ENCODE peak calls at places on chromosome 15, in four cellular contexts. Y, A, L and G are unnamed samples.

GRCh38 chr15:50911001-50911400 is 2.5 kb downstream of the AP4E1 start:
- DNase-seq in Y (no peak), A (no peak), L (no peak), G (no peak)

GRCh38 chr15:101048191-101049011 is 129.2 kb downstream of the LRRK1 start:
- DNase-seq in Y (no peak), A (no peak), L (no peak), G (no peak)

GRCh38 chr15:85475317-85475701 is 94.9 kb downstream of the AKAP13 start:
- DNase-seq in Y (no peak), A (no peak), L (no peak), G (no peak)

GRCh38 chr15:90742082-90742481 is 24.9 kb downstream of the BLM start:
- DNase-seq in Y (peak), A (no peak), L (no peak), G (no peak)

GRCh38 chr15:48331796-48332641 is 790 bp downstream of the DUT start:
- DNase-seq in Y (no peak), A (peak), L (peak), G (peak)

GRCh38 chr15:92123848-92124631 is 269.6 kb upstream of the ST8SIA2 start:
- DNase-seq in Y (no peak), A (no peak), L (no peak), G (no peak)

GRCh38 chr15:73368301-73369072 is at the start of gene HCN4:
- DNase-seq in Y (no peak), A (no peak), L (no peak), G (no peak)

GRCh38 chr15:76335129-76335850 is 1.3 kb upstream of the ISL2 start:
- DNase-seq in Y (peak), A (no peak), L (no peak), G (no peak)

GRCh38 chr15:99704444-99704838 is 28.8 kb downstream of the LYSMD4 start:
- DNase-seq in Y (peak), A (no peak), L (peak), G (no peak)

GRCh38 chr15:39310633-39311032 is 270.2 kb upstream of the THBS1 start:
- DNase-seq in Y (no peak), A (no peak), L (no peak), G (no peak)

GRCh38 chr15:68187559-68187958 is 17.6 kb downstream of the CALML4 start:
- DNase-seq in Y (peak), A (no peak), L (peak), G (no peak)

GRCh38 chr15:61387675-61388074 is 158.6 kb upstream of the RORA start:
- DNase-seq in Y (no peak), A (no peak), L (no peak), G (no peak)

GRCh38 chr15:85496146-85496545 is 115.7 kb downstream of the AKAP13 start:
- DNase-seq in Y (no peak), A (no peak), L (no peak), G (no peak)

GRCh38 chr15:54017911-54018310 is 39.7 kb downstream of the UNC13C start:
- DNase-seq in Y (no peak), A (no peak), L (no peak), G (no peak)

GRCh38 chr15:57118013-57118799 is 199.8 kb downstream of the TCF12 start:
- DNase-seq in Y (peak), A (no peak), L (peak), G (no peak)

GRCh38 chr15:68418611-68419161 is 13.3 kb downstream of the ITGA11 start:
- DNase-seq in Y (peak), A (no peak), L (peak), G (no peak)

DNA sequence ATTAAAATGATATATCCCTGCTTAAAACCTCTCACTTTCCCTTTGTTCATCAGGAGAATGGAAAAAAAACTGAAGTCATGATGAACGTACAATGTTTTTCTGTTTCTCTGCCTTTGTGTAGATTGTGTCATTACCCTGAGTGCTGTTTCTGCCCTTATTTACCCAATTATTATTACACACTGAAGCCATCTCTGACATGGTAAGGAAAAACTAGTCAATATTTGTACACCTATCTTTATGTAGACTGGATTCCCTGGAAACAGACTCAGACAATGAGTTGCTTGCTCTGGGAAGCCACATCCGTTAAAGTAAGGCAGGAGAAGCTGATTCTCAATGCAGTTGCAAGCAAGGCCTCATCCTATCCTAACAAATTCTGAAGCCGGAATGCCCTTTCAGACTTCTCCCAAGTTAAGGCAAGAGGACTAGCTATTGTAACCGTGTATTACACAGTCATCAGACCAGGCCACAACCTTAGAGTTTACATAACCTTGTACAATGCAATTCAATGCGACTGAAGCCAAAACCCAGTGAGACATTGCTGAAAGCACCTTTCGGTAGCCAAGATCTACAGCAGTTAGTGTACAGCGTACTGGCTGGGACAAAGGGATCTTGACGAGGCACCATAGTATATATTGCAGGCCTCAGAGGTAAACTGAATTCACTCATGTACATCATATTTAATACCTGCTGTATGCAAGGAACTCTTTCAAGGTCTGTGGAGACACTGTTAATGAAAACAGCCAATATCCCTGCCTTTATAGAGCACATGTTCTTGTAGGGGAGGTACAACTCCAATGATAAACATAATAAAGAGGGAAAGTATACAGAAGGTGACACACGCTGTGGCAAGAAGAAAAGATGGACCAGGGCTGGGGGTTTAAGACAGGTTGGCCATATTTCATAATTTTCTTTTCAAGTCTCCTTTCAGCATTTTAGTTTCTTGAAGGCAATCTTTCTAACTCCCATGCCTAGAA is 1040.8 kb upstream of the SEMA6D start:
- DNase-seq in Y (no peak), A (no peak), L (no peak), G (no peak)
- H3K27ac ChIP-seq in Y (no peak), A (no peak), L (no peak), G (no peak)

GRCh38 chr15:79844221-79844620 is 52.6 kb downstream of the MTHFS start:
- DNase-seq in Y (no peak), A (no peak), L (no peak), G (no peak)

GRCh38 chr15:79853492-79854328 is 43.1 kb downstream of the MTHFS start:
- DNase-seq in Y (peak), A (no peak), L (peak), G (peak)

GRCh38 chr15:79846539-79846938 is 50.3 kb downstream of the MTHFS start:
- DNase-seq in Y (no peak), A (no peak), L (no peak), G (no peak)

DNA sequence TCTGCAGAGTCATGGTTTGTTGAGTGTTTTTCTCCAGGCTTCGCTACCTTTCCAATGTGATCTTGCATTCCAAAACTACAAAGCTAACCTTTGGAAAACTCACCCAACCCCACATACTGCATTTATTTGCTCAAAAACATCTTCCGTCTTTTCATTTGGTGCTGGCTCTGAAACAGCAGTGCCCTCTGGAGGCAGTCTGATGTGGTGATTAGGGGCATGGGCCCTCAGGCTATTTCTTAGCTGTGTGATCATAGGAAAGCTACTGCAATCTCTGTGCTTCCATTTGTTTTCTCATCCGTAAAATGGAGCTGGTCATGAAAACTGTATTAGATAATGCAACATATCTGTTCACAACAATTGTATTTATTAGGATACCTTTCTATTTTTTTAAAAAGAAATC is 47.0 kb downstream of the MTHFS start:
- DNase-seq in Y (peak), A (no peak), L (peak), G (no peak)
- TF ChIP-seq CTCF in Y (peak), A (peak), L (peak), G (peak)

GRCh38 chr15:40339621-40339945 is 1.2 kb downstream of the CCDC9B start:
- DNase-seq in Y (no peak), A (peak), L (no peak), G (no peak)
- H3K27ac ChIP-seq in Y (peak), A (peak), L (peak), G (no peak)

DNA sequence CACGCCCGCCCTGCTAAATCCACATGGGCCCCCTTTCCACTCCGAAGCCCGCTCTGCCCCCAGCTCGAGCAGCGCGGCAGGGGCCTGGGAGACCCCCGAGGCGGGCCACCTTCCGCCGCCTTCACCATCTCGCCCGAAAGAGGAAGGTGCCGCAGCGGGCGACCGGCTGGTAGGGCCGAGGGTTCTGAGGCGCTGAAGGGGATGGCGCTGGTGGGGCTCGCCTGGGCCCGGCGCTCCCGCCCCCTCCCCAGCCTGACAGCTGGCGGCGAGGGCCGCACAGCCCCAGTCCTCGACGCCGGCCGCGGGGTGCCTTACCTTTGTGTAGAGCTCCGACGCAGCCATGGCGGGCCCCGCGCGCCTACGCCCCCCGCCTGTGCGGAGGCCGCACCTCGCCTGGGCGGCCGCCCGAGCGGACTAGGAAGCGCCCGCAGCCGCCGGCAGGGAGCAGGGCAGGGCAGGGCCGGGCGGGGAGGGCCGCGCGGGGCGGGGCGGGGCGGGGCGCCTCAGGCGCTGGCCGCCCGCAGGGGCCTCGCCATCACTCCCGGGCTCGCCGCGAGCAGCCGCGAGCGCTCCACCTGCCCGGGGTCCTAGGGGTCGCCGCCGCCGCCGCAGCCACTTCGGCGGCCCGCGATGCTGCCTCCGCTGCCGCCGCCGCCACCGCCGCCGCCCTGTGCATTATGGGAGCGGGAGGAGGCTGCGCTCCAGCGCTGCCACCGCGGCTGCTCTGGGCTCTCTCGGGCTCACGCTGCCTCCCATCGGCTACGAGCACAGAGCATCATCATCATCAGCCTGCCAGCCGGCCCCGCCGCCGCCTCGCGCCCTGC is at the start of gene MYO5A:
- DNase-seq in Y (peak), A (peak), L (peak), G (peak)
- TF ChIP-seq CTCF in Y (no peak), A (peak), L (no peak), G (peak)

GRCh38 chr15:69456208-69457166 is 3.9 kb downstream of the RPLP1 start:
- DNase-seq in Y (no peak), A (no peak), L (no peak), G (no peak)

GRCh38 chr15:69454953-69455352 is 2.3 kb downstream of the RPLP1 start:
- DNase-seq in Y (no peak), A (no peak), L (no peak), G (no peak)

GRCh38 chr15:69459063-69459462 is 6.4 kb downstream of the RPLP1 start:
- DNase-seq in Y (no peak), A (no peak), L (no peak), G (no peak)

GRCh38 chr15:69460481-69460880 is 7.9 kb downstream of the RPLP1 start:
- DNase-seq in Y (no peak), A (no peak), L (no peak), G (no peak)

DNA sequence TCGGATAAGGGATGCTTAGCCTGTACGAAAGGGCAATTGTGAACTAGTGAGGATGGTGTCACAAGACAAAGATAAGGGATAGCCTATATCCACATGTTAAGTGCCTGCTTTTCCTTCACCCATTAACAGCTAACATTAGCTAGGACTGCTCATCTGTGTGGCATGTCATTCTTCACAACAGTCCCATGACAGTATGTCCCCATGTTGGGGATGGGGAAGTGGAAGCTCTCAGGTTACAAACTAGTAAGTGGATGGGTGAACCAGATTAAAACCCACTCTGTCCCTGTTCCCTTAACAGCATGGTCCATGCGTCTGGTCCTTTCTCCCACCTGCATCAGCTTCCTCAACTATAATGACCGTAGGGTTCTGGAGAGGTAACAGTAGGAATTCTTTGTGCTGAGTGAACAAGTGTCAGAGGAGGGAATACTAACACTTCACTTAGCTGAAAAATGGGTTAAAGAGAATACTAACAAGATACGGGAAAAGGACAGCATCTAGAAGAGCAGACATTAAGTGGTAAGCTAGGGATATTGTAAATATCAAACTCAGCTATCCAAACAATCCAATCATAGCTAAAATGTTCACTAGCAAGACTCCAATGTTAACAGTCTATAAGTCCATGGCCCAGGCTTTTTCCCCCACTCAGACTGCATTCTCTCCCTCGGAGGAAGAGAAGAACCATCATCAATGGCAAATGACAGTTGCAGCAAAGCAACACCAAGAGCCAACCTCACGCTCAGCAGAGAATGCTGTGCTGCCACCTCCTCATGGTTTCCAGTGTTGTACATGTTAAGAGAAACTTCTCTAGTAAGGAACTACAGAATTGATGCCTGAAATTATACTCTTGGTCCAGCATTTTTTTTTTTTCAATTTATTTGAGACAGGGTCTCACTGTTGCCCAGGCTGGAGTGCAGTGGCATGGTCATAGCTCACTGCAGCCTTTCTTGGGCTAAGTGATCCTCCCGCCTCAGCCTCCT is 5.0 kb downstream of the RPLP1 start:
- DNase-seq in Y (no peak), A (no peak), L (no peak), G (no peak)
- H3K27ac ChIP-seq in Y (peak), A (no peak), L (no peak), G (no peak)

DNA sequence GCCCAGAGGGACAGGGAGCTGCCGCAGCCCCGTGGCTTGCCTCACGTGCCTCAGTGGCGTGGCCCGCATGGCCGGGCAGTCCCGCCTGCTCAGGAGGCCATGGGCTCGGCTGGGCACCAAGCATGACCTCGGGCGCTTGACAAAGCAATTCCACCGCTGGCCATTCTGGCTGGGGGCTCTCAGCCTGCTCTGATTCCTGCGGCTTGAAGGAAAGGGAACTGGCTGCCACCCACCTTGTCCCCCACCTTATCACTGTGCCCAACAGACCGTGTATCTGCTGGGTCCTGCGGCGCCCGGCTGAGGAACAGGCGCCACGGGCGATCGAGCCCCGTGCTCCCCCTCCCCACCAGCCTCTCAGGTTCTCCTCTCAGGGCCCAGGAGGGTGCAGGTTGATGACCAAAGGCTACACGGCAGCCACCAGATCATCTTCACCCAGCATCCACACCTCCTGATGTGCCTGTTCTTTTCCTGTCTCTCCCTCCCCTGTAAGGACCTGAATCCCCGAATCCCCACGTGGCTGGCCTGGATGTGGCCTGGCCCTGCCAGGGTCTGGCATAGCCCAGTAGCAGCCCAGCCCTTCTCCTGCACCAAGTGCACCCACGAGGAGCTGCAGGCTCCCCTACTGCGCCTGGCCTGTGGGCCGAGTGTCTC is 20.6 kb downstream of the CYFIP1 start:
- DNase-seq in Y (no peak), A (peak), L (no peak), G (no peak)
- TF ChIP-seq CTCF in Y (no peak), A (no peak), L (no peak), G (no peak)

GRCh38 chr15:62742409-62743171 is 300.0 kb upstream of the TPM1 start:
- DNase-seq in Y (peak), A (no peak), L (peak), G (no peak)
- H3K27ac ChIP-seq in Y (peak), A (peak), L (no peak), G (no peak)

GRCh38 chr15:64383760-64384159 is 2.5 kb upstream of the PCLAF start:
- DNase-seq in Y (no peak), A (no peak), L (no peak), G (no peak)

GRCh38 chr15:64386291-64386690 is 1.3 kb upstream of the TRIP4 start:
- DNase-seq in Y (no peak), A (no peak), L (no peak), G (no peak)

DNA sequence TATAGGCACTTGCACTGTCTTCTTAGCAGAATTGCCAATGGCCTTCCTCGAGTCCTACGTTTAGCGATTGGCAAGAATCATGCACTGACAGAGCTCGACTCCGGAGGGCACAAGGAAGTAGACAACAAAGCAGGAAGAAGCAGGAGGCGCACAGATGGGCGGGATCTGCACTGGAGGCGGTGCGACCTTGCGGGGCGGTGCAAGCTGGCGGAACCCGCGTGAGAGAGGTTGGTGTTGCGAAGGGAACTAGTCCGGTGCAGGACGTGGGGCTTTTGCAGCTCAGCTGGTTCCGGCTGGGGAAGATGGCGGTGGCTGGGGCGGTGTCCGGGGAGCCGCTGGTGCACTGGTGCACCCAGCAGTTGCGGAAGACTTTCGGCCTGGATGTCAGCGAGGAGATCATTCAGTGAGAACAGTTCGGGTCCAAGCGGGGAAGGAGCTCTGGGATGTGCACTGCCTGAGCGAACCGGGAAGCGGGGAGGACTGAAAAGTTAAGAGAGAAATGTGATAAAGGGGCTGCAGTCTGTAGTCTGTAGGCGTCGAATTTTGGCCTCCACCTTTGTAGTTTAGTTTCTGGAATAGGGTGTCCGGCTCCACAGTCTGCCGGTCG is at the start of gene TRIP4:
- DNase-seq in Y (peak), A (peak), L (peak), G (peak)
- TF ChIP-seq CTCF in Y (no peak), A (no peak), L (peak), G (no peak)

DNA sequence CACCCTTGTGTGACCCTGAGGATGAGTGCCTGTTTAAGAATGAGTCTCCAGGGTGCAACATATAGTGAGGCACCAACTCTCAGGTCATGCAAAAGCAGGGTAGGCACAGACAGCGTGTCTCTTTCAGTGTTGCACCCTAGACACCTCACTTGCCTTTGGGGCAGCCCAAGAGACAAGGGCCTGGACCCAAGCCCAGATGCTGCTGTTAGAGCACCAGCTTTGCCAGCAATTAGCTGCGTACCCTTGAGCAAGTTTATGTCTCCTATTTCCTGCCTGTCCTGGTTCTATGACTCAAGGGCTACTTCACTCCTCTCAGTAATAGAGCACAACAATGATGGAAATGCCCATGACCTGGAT is 122.7 kb downstream of the AQP9 start:
- DNase-seq in Y (peak), A (no peak), L (no peak), G (no peak)
- H3K27ac ChIP-seq in Y (no peak), A (peak), L (no peak), G (no peak)